ENCODE peak calls at places on chromosome 2, in five cellular contexts. Z is progenitor cell of endocrine pancreas, L is fibroblast of pulmonary artery, X is T-helper 2 cell, U is NCI-H1092 treated with DMSO at 0.1 percent for 48 hours. V is an unnamed sample.

GRCh38 chr2:131493199-131494018 is 1.2 kb upstream of the MZT2A start:
- DNase-seq in Z (no peak), L (no peak), X (no peak), U (no peak), V (no peak)

GRCh38 chr2:130372833-130373807 is 17.3 kb downstream of the PTPN18 start:
- DNase-seq in Z (no peak), L (no peak), X (no peak), U (no peak), V (no peak)

GRCh38 chr2:55048514-55048924 is 1.7 kb downstream of the RTN4 start:
- DNase-seq in Z (no peak), L (peak), X (no peak), U (no peak), V (no peak)

GRCh38 chr2:80073134-80073561 is 231.4 kb downstream of the LRRTM1 start:
- DNase-seq in Z (peak), L (peak), X (no peak), U (peak), V (no peak)

GRCh38 chr2:85344356-85344954 is 9.9 kb downstream of the RETSAT start:
- DNase-seq in Z (no peak), L (no peak), X (no peak), U (no peak), V (no peak)

GRCh38 chr2:148022882-148023281 is 2.0 kb downstream of the MBD5 start:
- DNase-seq in Z (no peak), L (no peak), X (no peak), U (no peak), V (no peak)

GRCh38 chr2:98043101-98043500 is 43.9 kb upstream of the VWA3B start:
- DNase-seq in Z (no peak), L (no peak), X (no peak), U (no peak), V (no peak)

GRCh38 chr2:53028259-53028658 is 739.3 kb upstream of the CHAC2 start:
- DNase-seq in Z (no peak), L (peak), X (no peak), U (no peak), V (no peak)

GRCh38 chr2:67649331-67650071 is 252.4 kb downstream of the ETAA1 start:
- DNase-seq in Z (no peak), L (peak), X (no peak), U (no peak), V (no peak)

GRCh38 chr2:118784860-118785259 is 62.6 kb downstream of the EN1 start:
- DNase-seq in Z (no peak), L (peak), X (no peak), U (no peak), V (no peak)

GRCh38 chr2:216115224-216115582 is 6.1 kb downstream of the XRCC5 start:
- DNase-seq in Z (no peak), L (peak), X (no peak), U (no peak), V (no peak)

GRCh38 chr2:152067823-152068222 is 31.0 kb downstream of the CACNB4 start:
- DNase-seq in Z (no peak), L (no peak), X (no peak), U (no peak), V (no peak)

GRCh38 chr2:99689135-99689742 is 199.4 kb upstream of the REV1 start:
- DNase-seq in Z (no peak), L (no peak), X (no peak), U (no peak), V (no peak)

GRCh38 chr2:70842401-70842800 is 6.8 kb upstream of the CD207 start:
- DNase-seq in Z (no peak), L (no peak), X (no peak), U (no peak), V (no peak)

GRCh38 chr2:70553334-70553583 is 367 bp downstream of the TGFA start:
- DNase-seq in Z (no peak), L (no peak), X (no peak), U (peak), V (no peak)

GRCh38 chr2:196992466-196992865 is 66.0 kb upstream of the PGAP1 start:
- DNase-seq in Z (no peak), L (no peak), X (no peak), U (no peak), V (no peak)

GRCh38 chr2:55581435-55581834 is 36.0 kb downstream of the PPP4R3B start:
- DNase-seq in Z (no peak), L (no peak), X (no peak), U (no peak), V (no peak)

GRCh38 chr2:162401871-162402270 is 57.9 kb downstream of the GCA start:
- DNase-seq in Z (no peak), L (no peak), X (no peak), U (no peak), V (no peak)

GRCh38 chr2:109450574-109451265 is 163.0 kb downstream of the SEPTIN10 start:
- DNase-seq in Z (no peak), L (no peak), X (no peak), U (no peak), V (no peak)

GRCh38 chr2:67437132-67437531 is 40.0 kb downstream of the ETAA1 start:
- DNase-seq in Z (no peak), L (no peak), X (no peak), U (no peak), V (no peak)

GRCh38 chr2:75053484-75054112 is 95.2 kb downstream of the POLE4 start:
- DNase-seq in Z (peak), L (peak), X (no peak), U (peak), V (no peak)

GRCh38 chr2:196176142-196176738 is 4.9 kb upstream of the STK17B start:
- DNase-seq in Z (no peak), L (no peak), X (peak), U (no peak), V (peak)

GRCh38 chr2:3637311-3637675 is 20.7 kb upstream of the ALLC start:
- DNase-seq in Z (no peak), L (no peak), X (no peak), U (no peak), V (no peak)

GRCh38 chr2:12501469-12502147 is 215.1 kb upstream of the TRIB2 start:
- DNase-seq in Z (no peak), L (peak), X (peak), U (no peak), V (peak)

GRCh38 chr2:8654041-8654440 is 27.8 kb upstream of the ID2 start:
- DNase-seq in Z (no peak), L (no peak), X (no peak), U (no peak), V (no peak)

GRCh38 chr2:157627594-157628281 is 926 bp downstream of the ACVR1C start:
- DNase-seq in Z (no peak), L (no peak), X (peak), U (peak), V (peak)

GRCh38 chr2:236959036-236959435 is 126.7 kb upstream of the COPS8 start:
- DNase-seq in Z (no peak), L (no peak), X (no peak), U (no peak), V (no peak)

GRCh38 chr2:128314348-128315121 is 4.1 kb downstream of the HS6ST1 start:
- DNase-seq in Z (no peak), L (no peak), X (no peak), U (no peak), V (no peak)

GRCh38 chr2:42047488-42048317 is at the start of gene PKDCC:
- DNase-seq in Z (peak), L (peak), X (peak), U (peak), V (peak)

GRCh38 chr2:5479265-5479928 is 212.8 kb upstream of the SOX11 start:
- DNase-seq in Z (no peak), L (no peak), X (no peak), U (no peak), V (no peak)

GRCh38 chr2:134193774-134194173 is 60.1 kb upstream of the MGAT5 start:
- DNase-seq in Z (no peak), L (no peak), X (no peak), U (no peak), V (no peak)

GRCh38 chr2:98734157-98734556 is 3.2 kb upstream of the MGAT4A start:
- DNase-seq in Z (no peak), L (no peak), X (no peak), U (no peak), V (no peak)

GRCh38 chr2:424306-425172 is 136.6 kb upstream of the ALKAL2 start:
- DNase-seq in Z (no peak), L (no peak), X (no peak), U (no peak), V (no peak)

GRCh38 chr2:6874032-6874431 is 3.5 kb upstream of the RSAD2 start:
- DNase-seq in Z (no peak), L (no peak), X (no peak), U (no peak), V (no peak)

GRCh38 chr2:217393585-217394032 is 533.7 kb upstream of the TNP1 start:
- DNase-seq in Z (no peak), L (peak), X (no peak), U (no peak), V (no peak)

GRCh38 chr2:27705851-27706622 is 42.3 kb downstream of the SLC4A1AP start:
- DNase-seq in Z (no peak), L (peak), X (no peak), U (no peak), V (no peak)

GRCh38 chr2:98917031-98917459 is 19.0 kb downstream of the CRACDL start:
- DNase-seq in Z (no peak), L (peak), X (no peak), U (no peak), V (no peak)

GRCh38 chr2:29446852-29447251 is 331.6 kb downstream of the CLIP4 start:
- DNase-seq in Z (no peak), L (no peak), X (no peak), U (no peak), V (no peak)

V was measured in T-helper 22 cell.